ENCODE peak calls at places on chromosomes 6 and 20, in five cellular contexts. V is pancreas, W is fibroblast of lung, B is ovary, C is adrenal gland. S is an unnamed sample. For H3K4me1, the result is how much of the 10 kb centered on the place peaks cover.

GRCh38 chr6:144394209-144394608 is 109.1 kb downstream of the UTRN start:
- DNase-seq in V (no peak), B (no peak), W (no peak), C (no peak), S (no peak)

GRCh38 chr6:87366428-87366827 is 21.8 kb downstream of the C6orf163 start:
- DNase-seq in V (no peak), B (no peak), C (no peak), W (peak), S (no peak)

GRCh38 chr20:57893364-57894001 is 183.7 kb upstream of the PMEPA1 start:
- DNase-seq in W (no peak), V (no peak), B (no peak), C (no peak), S (no peak)

GRCh38 chr20:63108247-63108646 is 101.5 kb upstream of the BHLHE23 start:
- DNase-seq in W (no peak), V (no peak), B (no peak), C (no peak), S (no peak)

GRCh38 chr6:73024598-73024997 is 200.7 kb downstream of the KHDC1L start:
- DNase-seq in W (peak), B (no peak), V (no peak), C (no peak), S (no peak)

GRCh38 chr6:132490478-132491204 is 22.3 kb downstream of the STX7 start:
- DNase-seq in B (no peak), W (no peak), V (no peak), C (no peak), S (no peak)

GRCh38 chr6:131250121-131250520 is 114.9 kb downstream of the AKAP7 start:
- DNase-seq in V (peak), B (peak), C (peak), W (peak), S (no peak)

GRCh38 chr20:31819083-31819784 is at the start of gene MYLK2:
- DNase-seq in C (no peak), V (peak), B (no peak), W (no peak), S (no peak)

GRCh38 chr6:39377530-39377929 is 55.0 kb upstream of the KCNK16 start:
- DNase-seq in W (peak), C (peak), B (peak), V (peak), S (peak)

GRCh38 chr6:47785187-47785586 is 3.4 kb downstream of the OPN5 start:
- DNase-seq in W (peak), B (no peak), C (no peak), V (no peak), S (no peak)

GRCh38 chr6:37922563-37922962 is 103.0 kb downstream of the ZFAND3 start:
- DNase-seq in V (no peak), W (no peak), C (no peak), B (no peak), S (no peak)

GRCh38 chr20:38120625-38120988 is 44.5 kb downstream of the TGM2 start:
- DNase-seq in B (no peak), V (no peak), C (no peak), W (no peak), S (no peak)

GRCh38 chr20:47196091-47197081 is 160.1 kb downstream of the ZMYND8 start:
- DNase-seq in V (peak), B (peak), C (peak), W (peak), S (peak)

GRCh38 chr20:39762716-39763115 is 800.6 kb downstream of the DHX35 start:
- DNase-seq in B (no peak), V (no peak), W (no peak), C (no peak), S (no peak)

GRCh38 chr20:25341716-25342680 is 48.6 kb downstream of the ABHD12 start:
- DNase-seq in W (peak), C (no peak), B (no peak), V (peak), S (no peak)

GRCh38 chr6:43977404-43978111 is 149.7 kb downstream of the MRPL14 start:
- DNase-seq in C (no peak), B (no peak), W (no peak), V (no peak), S (no peak)

GRCh38 chr20:41671143-41671542 is 53.0 kb upstream of the CHD6 start:
- DNase-seq in W (no peak), B (no peak), C (no peak), V (no peak), S (no peak)

GRCh38 chr6:82076855-82077254 is 170.7 kb downstream of the IBTK start:
- DNase-seq in W (no peak), B (no peak), V (no peak), C (no peak), S (no peak)

GRCh38 chr6:105993769-105994521 is 92.2 kb upstream of the PRDM1 start:
- DNase-seq in B (peak), V (no peak), W (peak), C (peak), S (no peak)

GRCh38 chr20:19987046-19987445 is 30.1 kb upstream of the NAA20 start:
- DNase-seq in V (no peak), B (no peak), W (no peak), C (no peak), S (no peak)

GRCh38 chr6:105621564-105622175 is 218.8 kb upstream of the PREP start:
- DNase-seq in B (no peak), V (no peak), C (no peak), W (no peak), S (no peak)

GRCh38 chr6:161139766-161140553 is 133.9 kb downstream of the AGPAT4 start:
- DNase-seq in B (peak), W (peak), V (no peak), C (no peak), S (peak)

GRCh38 chr20:53369871-53370270 is 223.8 kb downstream of the ZNF217 start:
- DNase-seq in W (no peak), C (no peak), B (no peak), V (no peak), S (no peak)

GRCh38 chr20:63525185-63525584 is 4.6 kb downstream of the PPDPF start:
- DNase-seq in V (no peak), C (no peak), W (no peak), B (no peak), S (no peak)

GRCh38 chr20:60087563-60088105 is 129.4 kb downstream of the CDH26 start:
- DNase-seq in C (no peak), W (peak), V (no peak), B (no peak), S (no peak)

GRCh38 chr6:153015094-153015645 is 12.7 kb upstream of the MTRF1L start:
- DNase-seq in C (no peak), W (peak), B (no peak), V (no peak), S (no peak)

GRCh38 chr20:5364997-5365597 is 48.3 kb upstream of the PROKR2 start:
- DNase-seq in V (no peak), W (peak), B (no peak), C (no peak), S (peak)

GRCh38 chr6:21595265-21595950 is 1.9 kb downstream of the SOX4 start:
- DNase-seq in W (no peak), C (peak), V (peak), B (peak), S (peak)

DNA sequence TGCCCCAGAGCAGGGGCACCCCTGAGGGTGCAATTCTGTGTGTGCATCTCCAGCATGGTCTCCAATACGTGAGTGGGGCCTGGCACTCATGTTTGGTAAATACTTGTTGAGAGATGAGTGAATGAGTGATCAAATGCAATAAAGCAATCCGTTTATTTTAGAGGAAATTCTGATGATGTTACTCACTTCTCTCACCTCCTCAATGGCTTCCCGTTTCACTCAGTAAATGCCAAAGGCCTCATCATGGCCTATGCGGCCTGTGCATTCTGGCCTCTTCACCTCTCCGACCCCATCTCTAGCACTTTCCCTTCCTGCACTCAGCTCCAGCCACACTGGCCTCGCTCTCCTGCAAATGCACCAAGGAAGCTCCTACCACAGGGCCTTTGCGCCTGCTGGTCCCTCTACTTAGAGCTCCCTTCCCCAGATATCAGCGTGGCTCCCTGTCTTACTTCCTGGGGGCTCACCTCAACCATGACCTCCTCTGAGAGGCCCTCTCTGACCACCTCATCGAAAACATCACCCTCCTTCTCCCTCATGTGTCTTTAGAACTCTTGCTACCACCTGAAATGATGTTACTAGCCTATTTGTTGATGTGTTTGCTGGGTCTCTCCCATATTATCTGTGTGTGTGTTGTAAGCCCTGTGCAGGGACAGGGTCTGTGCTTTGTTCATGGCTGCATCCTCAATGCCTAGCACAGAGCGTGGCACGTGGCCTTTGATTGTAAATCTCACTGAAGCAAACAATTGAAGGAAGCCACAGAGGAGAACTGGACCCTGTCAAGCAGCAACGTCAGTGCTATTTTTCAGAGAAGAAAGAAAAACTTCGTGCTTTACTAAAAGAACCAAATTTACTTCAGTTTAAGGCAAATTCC is 42.6 kb downstream of the RAB44 start:
- DNase-seq in B (no peak), V (no peak), W (no peak), C (no peak), S (peak)
- H3K4me1 ChIP-seq in B (under half), V (under half), W (under half), C (under half), S (under half)

DNA sequence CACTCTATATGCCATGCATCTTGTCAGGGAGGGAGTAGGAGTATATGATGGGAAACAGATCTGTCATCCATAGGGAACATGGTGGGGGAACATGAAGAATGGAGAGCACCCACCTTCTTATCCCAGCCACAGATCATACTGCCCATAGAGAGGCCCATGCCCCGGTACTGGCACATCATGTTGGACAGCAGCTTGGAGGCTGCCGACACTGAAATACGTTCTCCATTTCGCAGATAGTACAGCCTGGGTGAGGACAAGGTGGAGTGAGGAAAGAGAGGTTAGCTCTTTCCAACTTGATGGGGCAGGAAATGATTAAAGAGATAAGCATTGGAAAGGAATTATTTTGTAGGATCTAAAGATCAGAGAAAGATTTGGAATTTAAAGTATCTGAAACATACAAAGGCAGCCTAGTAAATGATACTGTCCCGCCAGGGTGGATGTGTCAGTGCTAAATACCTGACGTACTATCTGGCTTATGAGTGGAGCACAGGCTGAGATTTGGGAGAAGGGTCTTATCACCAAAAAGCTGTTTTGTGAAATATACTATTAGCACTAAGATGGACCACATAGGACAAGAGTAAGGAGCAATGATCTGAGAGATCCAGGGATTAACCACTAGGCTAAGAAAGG is 1.7 kb downstream of the PSMB8 start:
- DNase-seq in W (no peak), B (no peak), C (no peak), V (no peak), S (no peak)
- H3K4me1 ChIP-seq in W (under half), B (under half), C (under half), V (under half), S (under half)

GRCh38 chr20:2125474-2126112 is 24.0 kb downstream of the STK35 start:
- DNase-seq in W (no peak), C (no peak), V (no peak), B (no peak), S (no peak)

GRCh38 chr20:2122921-2123320 is 21.3 kb downstream of the STK35 start:
- DNase-seq in V (peak), W (peak), C (no peak), B (peak), S (no peak)

GRCh38 chr20:2123720-2124119 is 22.1 kb downstream of the STK35 start:
- DNase-seq in B (no peak), V (no peak), C (no peak), W (no peak), S (no peak)

GRCh38 chr20:2128542-2128941 is 26.9 kb downstream of the STK35 start:
- DNase-seq in W (no peak), V (no peak), C (no peak), B (no peak), S (no peak)

DNA sequence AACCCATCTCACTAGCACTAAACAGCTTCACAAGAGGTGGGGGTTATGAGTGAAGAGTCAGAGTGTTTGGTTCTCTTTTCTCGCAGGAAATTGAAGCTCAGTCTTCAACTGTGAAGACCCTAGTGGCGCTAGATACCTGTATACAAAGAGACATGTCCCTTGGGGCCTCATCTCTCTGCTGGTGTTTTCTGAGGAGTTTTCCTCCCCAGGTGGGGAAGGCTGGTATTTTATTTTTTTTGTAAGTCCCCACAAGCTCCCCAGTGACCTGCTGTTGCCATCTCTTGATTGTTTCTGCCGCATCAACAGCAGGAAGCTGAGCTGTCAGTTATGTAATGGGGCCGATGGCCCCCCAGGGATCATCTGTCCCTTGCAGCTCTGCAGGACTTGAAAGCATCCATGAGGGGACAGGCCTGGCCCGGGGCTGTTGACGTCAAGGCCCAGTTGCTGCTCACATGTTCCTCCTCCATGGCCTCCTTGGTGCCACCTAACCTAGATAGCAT is 23.1 kb downstream of the STK35 start:
- DNase-seq in W (no peak), V (no peak), B (no peak), C (no peak), S (no peak)
- H3K4me1 ChIP-seq in W (under half), V (under half), B (under half), C (under half), S (under half)

GRCh38 chr20:35734777-35735649 is 7.0 kb downstream of the RBM39 start:
- DNase-seq in W (no peak), C (no peak), V (no peak), B (no peak), S (no peak)
- H3K4me1 ChIP-seq in W (under half), C (under half), V (half or more), B (under half), S (under half)

DNA sequence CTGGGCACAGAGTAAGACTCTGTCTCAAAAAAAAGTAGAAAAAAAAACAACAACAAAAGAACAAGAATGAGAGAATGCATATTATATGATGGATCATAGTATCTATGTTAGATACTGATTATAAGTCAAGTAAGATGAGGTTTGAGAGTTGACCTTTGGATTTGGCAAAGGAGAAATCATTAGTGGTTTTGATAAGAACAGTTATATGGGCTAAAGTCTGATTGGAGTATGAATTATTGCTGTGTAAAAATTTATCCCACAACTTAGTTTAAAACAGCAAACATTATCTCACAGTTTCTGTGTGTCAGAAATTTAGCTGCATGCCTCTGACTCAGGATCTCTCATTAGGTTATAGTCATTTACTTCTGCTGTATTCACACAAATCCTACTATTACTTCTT is 56.7 kb downstream of the FAM135A start:
- DNase-seq in C (no peak), W (no peak), B (no peak), V (no peak), S (no peak)
- H3K4me1 ChIP-seq in C (under half), W (under half), B (under half), V (under half), S (under half)

DNA sequence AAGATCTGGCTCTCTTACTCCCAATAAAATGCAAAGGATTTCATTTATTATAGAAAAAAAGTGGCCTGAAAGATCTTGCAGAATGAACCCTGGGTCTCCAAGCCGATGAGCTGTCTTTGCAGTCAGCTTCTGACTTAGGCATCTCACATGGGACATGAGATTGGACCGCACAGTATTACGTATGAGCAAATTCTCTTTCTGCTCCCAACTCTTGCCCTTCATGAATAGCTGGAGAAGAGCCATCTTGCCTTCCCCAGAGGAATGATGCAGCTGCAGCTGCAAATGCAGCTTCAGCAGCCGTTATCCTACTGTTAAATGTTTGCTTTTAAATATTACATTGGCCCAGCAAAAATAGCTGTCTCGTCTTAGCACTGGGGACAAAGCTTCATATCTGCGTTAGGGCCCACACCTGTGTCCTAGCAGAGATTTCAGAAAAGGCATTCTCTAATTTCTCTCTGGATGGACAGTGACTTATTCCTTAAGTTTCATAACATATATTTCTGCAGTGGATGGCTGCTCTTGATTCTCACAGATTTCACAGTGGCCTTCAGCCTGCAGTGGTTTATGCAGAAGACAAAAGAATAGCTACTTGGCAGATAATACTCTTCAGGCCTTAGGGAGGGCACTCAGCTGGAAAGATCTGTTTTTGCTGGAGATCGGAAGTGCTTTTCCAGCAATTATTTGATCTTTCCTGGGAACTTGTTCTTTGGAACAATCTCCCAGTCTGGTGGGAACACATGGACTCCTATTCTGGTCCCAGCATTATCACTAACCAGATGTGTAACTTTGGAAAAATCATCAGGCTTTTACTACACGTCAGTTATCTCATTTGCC is 129.2 kb downstream of the FYN start:
- DNase-seq in V (no peak), C (no peak), W (peak), B (peak), S (no peak)
- H3K4me1 ChIP-seq in V (under half), C (under half), W (under half), B (under half), S (under half)

GRCh38 chr20:23129891-23130621 is 43.9 kb upstream of the CD93 start:
- DNase-seq in B (no peak), W (no peak), V (no peak), C (no peak), S (no peak)

GRCh38 chr20:23129256-23129655 is 43.1 kb upstream of the CD93 start:
- DNase-seq in V (no peak), B (no peak), C (no peak), W (peak), S (no peak)

GRCh38 chr20:23127506-23128279 is 41.6 kb upstream of the CD93 start:
- DNase-seq in B (no peak), W (no peak), C (no peak), V (no peak), S (no peak)

GRCh38 chr20:23130622-23130916 is 44.4 kb upstream of the CD93 start:
- DNase-seq in W (no peak), V (no peak), C (no peak), B (no peak), S (no peak)

GRCh38 chr20:23128461-23129125 is 42.5 kb upstream of the CD93 start:
- DNase-seq in W (no peak), V (no peak), C (no peak), B (no peak), S (no peak)
- H3K4me1 ChIP-seq in W (under half), V (under half), C (under half), B (under half), S (under half)